ENCODE peak calls at places on chromosome 15, in eight cellular contexts. J is esophagus squamous epithelium, O is AG04450, K is thoracic aorta, C is cardiac muscle cell, D is uterus, G is OCI-LY7, Z is adrenal gland. A is an unnamed sample.

GRCh38 chr15:55196011-55196410 is 730 bp downstream of the RSL24D1 start:
- DNase-seq in J (no peak), K (no peak), G (peak), D (no peak), C (no peak), Z (no peak), O (no peak), A (no peak)

GRCh38 chr15:29183071-29183831 is 86.4 kb downstream of the NSMCE3 start:
- DNase-seq in Z (no peak), K (no peak), O (no peak), C (no peak), G (no peak), D (no peak), J (no peak), A (no peak)

GRCh38 chr15:91953432-91953831 is 99.9 kb downstream of the SLCO3A1 start:
- DNase-seq in J (no peak), C (no peak), Z (no peak), K (no peak), D (no peak), O (no peak), G (no peak), A (peak)

GRCh38 chr15:91853968-91854943 is 748 bp downstream of the SLCO3A1 start:
- DNase-seq in C (peak), O (no peak), Z (peak), K (no peak), J (no peak), D (peak), G (peak), A (peak)

GRCh38 chr15:25568751-25569150 is 129.9 kb upstream of the UBE3A start:
- DNase-seq in J (no peak), C (no peak), G (no peak), K (peak), D (peak), Z (no peak), O (no peak), A (no peak)

GRCh38 chr15:26011916-26012315 is 148.8 kb upstream of the ATP10A start:
- DNase-seq in C (no peak), D (no peak), G (no peak), K (no peak), J (no peak), Z (no peak), O (no peak), A (no peak)

GRCh38 chr15:89370120-89371077 is 35.8 kb upstream of the POLG start:
- DNase-seq in G (no peak), J (no peak), O (no peak), D (no peak), Z (no peak), C (no peak), K (no peak), A (no peak)

GRCh38 chr15:39453500-39454073 is 127.3 kb upstream of the THBS1 start:
- DNase-seq in D (no peak), J (no peak), G (no peak), K (no peak), Z (no peak), O (no peak), C (no peak), A (no peak)

GRCh38 chr15:23877502-23878412 is 190.7 kb upstream of the NDN start:
- DNase-seq in G (no peak), J (no peak), K (no peak), O (no peak), D (peak), Z (peak), C (peak), A (peak)

GRCh38 chr15:88401972-88402656 is 65.1 kb downstream of the MRPL46 start:
- DNase-seq in K (no peak), D (no peak), G (peak), C (peak), J (no peak), Z (no peak), O (no peak), A (no peak)

GRCh38 chr15:66635817-66636216 is 66.2 kb upstream of the SMAD6 start:
- DNase-seq in K (no peak), C (no peak), O (no peak), Z (no peak), D (no peak), G (no peak), J (no peak), A (no peak)

GRCh38 chr15:100224206-100225185 is 117.3 kb downstream of the ADAMTS17 start:
- DNase-seq in C (no peak), K (no peak), D (no peak), G (no peak), Z (peak), J (no peak), O (no peak), A (peak)

GRCh38 chr15:60179786-60180391 is 175.8 kb downstream of the FOXB1 start:
- DNase-seq in G (peak), D (no peak), J (no peak), K (no peak), Z (peak), C (peak), O (peak), A (peak)

GRCh38 chr15:90035835-90036220 is 34.7 kb downstream of the ZNF710 start:
- DNase-seq in G (no peak), J (no peak), K (no peak), D (no peak), Z (peak), C (no peak), O (no peak), A (no peak)

GRCh38 chr15:100011235-100011634 is 278.0 kb upstream of the LYSMD4 start:
- DNase-seq in G (no peak), J (no peak), O (no peak), D (no peak), K (no peak), Z (no peak), C (no peak), A (no peak)

GRCh38 chr15:93610944-93611343 is 521.9 kb upstream of the RGMA start:
- DNase-seq in G (no peak), Z (no peak), K (no peak), C (no peak), J (no peak), D (no peak), O (no peak), A (no peak)

GRCh38 chr15:45146405-45146804 is 16.6 kb downstream of the DUOX1 start:
- DNase-seq in C (no peak), G (no peak), O (no peak), J (no peak), K (no peak), Z (no peak), D (no peak), A (no peak)

GRCh38 chr15:89122532-89123525 is 34.6 kb downstream of the ABHD2 start:
- DNase-seq in Z (no peak), O (no peak), G (no peak), K (no peak), D (no peak), C (no peak), J (no peak), A (peak)

GRCh38 chr15:43105077-43105769 is 615 bp downstream of the UBR1 start:
- DNase-seq in Z (no peak), D (no peak), C (peak), K (no peak), O (no peak), G (peak), J (no peak), A (peak)

GRCh38 chr15:99320374-99321215 is 69.3 kb downstream of the LRRC28 start:
- DNase-seq in D (no peak), O (no peak), C (no peak), K (no peak), J (no peak), Z (no peak), G (no peak), A (peak)

GRCh38 chr15:89114974-89115373 is 26.7 kb downstream of the ABHD2 start:
- DNase-seq in C (peak), D (peak), O (peak), Z (peak), J (no peak), K (no peak), G (no peak), A (no peak)

GRCh38 chr15:97052526-97052925 is 722.0 kb downstream of the NR2F2 start:
- DNase-seq in G (no peak), D (no peak), C (no peak), K (no peak), Z (no peak), J (no peak), O (no peak), A (no peak)
- TF ChIP-seq CTCF in G (no peak), D (no peak), C (no peak), K (no peak), Z (no peak), J (no peak), O (no peak), A (no peak)

DNA sequence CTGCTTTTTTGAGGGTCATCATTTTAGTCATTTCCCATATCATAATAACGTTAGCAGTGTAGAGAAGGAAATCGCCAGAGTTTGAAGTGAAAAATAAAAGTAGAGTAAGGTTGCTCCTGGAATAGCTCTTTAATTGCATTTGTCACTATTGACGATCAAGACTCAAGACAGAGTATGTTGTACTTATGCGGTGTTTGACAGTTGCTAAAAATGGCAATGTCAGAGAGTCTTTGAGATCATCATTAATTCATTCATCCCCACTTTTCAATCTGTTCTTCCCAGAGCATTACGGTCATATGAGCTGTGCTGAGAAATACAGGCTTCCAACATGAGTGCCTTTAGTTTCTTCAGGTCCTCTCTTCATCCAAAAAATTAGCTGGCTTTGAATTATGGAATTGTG is 173.9 kb upstream of the CHRM5 start:
- DNase-seq in C (no peak), K (no peak), O (no peak), G (no peak), D (no peak), J (no peak), Z (no peak), A (no peak)
- H3K27ac ChIP-seq in C (no peak), K (no peak), O (no peak), G (no peak), D (no peak), J (no peak), Z (no peak), A (no peak)

DNA sequence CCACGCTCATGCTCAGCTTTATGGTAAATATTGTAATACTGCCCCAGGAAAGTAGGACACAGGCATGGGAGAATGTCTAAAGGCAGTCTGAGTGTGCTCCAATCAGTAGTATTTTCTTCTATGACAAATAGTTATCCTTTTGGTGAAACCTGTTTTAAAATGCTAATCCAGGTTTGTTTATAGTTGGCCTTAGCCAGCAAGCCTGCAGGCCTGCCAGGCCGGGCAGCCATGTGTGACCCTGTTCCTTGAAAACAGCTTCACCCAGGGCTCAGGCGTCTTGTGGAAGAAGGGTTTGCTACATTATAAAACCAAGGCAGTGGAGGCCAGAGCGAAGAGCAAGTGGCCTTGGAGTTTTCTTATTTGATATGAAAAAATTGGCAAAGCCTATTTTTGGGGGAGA is 104.8 kb downstream of the SEMA6D start:
- DNase-seq in G (no peak), C (no peak), J (no peak), O (no peak), Z (no peak), K (no peak), D (no peak), A (no peak)
- TF ChIP-seq CTCF in G (no peak), C (no peak), J (no peak), O (no peak), Z (no peak), K (no peak), D (no peak), A (no peak)

GRCh38 chr15:79815468-79815867 is 81.3 kb downstream of the MTHFS start:
- DNase-seq in C (no peak), K (no peak), O (no peak), D (no peak), G (no peak), J (no peak), Z (no peak), A (no peak)
- H3K27ac ChIP-seq in C (no peak), K (no peak), O (no peak), D (no peak), G (no peak), J (no peak), Z (no peak), A (no peak)

GRCh38 chr15:73284073-73284472 is 84.7 kb downstream of the HCN4 start:
- DNase-seq in G (peak), C (no peak), K (no peak), Z (no peak), J (no peak), O (no peak), D (no peak), A (peak)
- TF ChIP-seq CTCF in G (peak), C (peak), K (no peak), Z (no peak), J (no peak), O (peak), D (no peak), A (peak)

GRCh38 chr15:79970921-79971434 is at the start of gene BCL2A1:
- DNase-seq in K (no peak), C (no peak), J (peak), Z (no peak), G (peak), D (no peak), O (peak), A (peak)
- H3K27ac ChIP-seq in K (no peak), C (no peak), J (peak), Z (peak), G (no peak), D (no peak), O (peak), A (no peak)

DNA sequence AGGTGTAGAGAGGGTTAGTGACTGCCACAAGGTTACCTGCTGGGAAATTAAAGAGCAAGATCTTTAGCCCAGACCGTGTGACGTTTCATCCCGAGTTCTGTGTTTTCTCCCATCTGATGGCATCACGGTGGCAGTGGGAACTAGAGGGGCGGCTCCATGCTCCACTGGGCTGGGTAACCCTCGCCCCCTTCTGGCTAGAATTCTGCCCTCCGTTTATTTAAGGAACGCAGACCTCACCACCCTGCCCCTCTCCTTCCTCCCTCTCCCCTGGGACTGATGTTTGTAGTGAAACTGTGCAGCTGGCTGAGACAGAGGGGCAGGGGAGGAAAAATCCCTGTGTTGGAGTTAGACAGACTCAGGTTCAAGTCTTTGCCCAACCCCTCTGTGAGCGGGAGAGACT is 65.6 kb downstream of the ITGA11 start:
- DNase-seq in Z (no peak), K (peak), G (peak), D (no peak), J (no peak), C (peak), O (no peak), A (no peak)
- TF ChIP-seq CTCF in Z (no peak), K (peak), G (peak), D (no peak), J (no peak), C (no peak), O (no peak), A (no peak)

GRCh38 chr15:70141376-70142071 is 43.8 kb upstream of the TLE3 start:
- DNase-seq in C (no peak), J (no peak), G (no peak), O (no peak), D (no peak), Z (no peak), K (no peak), A (no peak)

GRCh38 chr15:70140031-70140542 is 42.4 kb upstream of the TLE3 start:
- DNase-seq in J (no peak), Z (no peak), K (no peak), O (no peak), G (no peak), C (no peak), D (no peak), A (no peak)

GRCh38 chr15:70142072-70142321 is 44.3 kb upstream of the TLE3 start:
- DNase-seq in G (no peak), Z (no peak), C (no peak), J (no peak), O (no peak), K (no peak), D (no peak), A (no peak)

GRCh38 chr15:70140543-70141375 is 43.0 kb upstream of the TLE3 start:
- DNase-seq in D (no peak), C (no peak), O (no peak), Z (no peak), G (no peak), K (no peak), J (no peak), A (no peak)

GRCh38 chr15:70142322-70143191 is 44.8 kb upstream of the TLE3 start:
- DNase-seq in Z (peak), J (no peak), D (peak), G (no peak), K (no peak), C (peak), O (peak), A (no peak)
- H3K27ac ChIP-seq in Z (peak), J (no peak), D (peak), G (no peak), K (no peak), C (no peak), O (peak), A (no peak)

GRCh38 chr15:48913141-48913540 is 35.2 kb downstream of the EID1 start:
- DNase-seq in D (no peak), O (no peak), C (no peak), J (no peak), K (no peak), Z (no peak), G (no peak), A (no peak)

GRCh38 chr15:48914717-48915116 is 36.8 kb downstream of the EID1 start:
- DNase-seq in D (no peak), G (no peak), O (no peak), C (no peak), K (no peak), J (no peak), Z (no peak), A (no peak)
- TF ChIP-seq CTCF in D (no peak), G (peak), O (no peak), C (no peak), K (no peak), J (no peak), Z (no peak), A (no peak)

GRCh38 chr15:71328453-71328852 is 213.2 kb downstream of the THSD4 start:
- DNase-seq in O (no peak), K (no peak), C (no peak), G (no peak), Z (no peak), D (no peak), J (no peak), A (no peak)

GRCh38 chr15:71332605-71333004 is 217.3 kb downstream of the THSD4 start:
- DNase-seq in K (no peak), D (no peak), C (no peak), Z (no peak), O (peak), J (no peak), G (no peak), A (no peak)

GRCh38 chr15:71325461-71325860 is 210.2 kb downstream of the THSD4 start:
- DNase-seq in J (no peak), O (no peak), K (no peak), Z (no peak), G (no peak), D (no peak), C (no peak), A (peak)

GRCh38 chr15:71329509-71330260 is 214.4 kb downstream of the THSD4 start:
- DNase-seq in K (peak), G (no peak), D (peak), O (no peak), Z (peak), C (peak), J (no peak), A (peak)

DNA sequence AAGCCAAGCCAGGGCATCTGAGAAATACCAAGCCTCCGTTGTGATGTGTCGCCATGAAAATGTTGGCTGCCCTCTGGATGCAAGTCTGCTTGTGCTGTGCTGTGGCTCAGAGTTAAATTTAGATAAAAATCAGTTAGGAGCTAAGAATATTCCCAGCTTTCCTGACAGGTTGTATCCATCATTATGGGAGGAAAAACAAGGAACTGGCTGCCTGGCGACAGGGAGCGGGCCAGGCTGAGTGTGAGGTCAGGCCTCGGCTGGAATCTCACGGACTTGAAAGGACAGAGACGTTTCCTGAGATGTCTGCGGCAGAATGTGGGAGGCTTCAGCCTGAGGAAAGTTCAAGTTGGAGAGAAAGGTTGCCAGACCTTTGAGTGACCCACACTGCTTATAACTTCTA is 213.8 kb downstream of the THSD4 start:
- DNase-seq in C (no peak), Z (peak), D (peak), O (no peak), G (no peak), K (peak), J (no peak), A (no peak)
- H3K27ac ChIP-seq in C (no peak), Z (peak), D (peak), O (no peak), G (no peak), K (peak), J (peak), A (peak)